ENCODE peak calls at places on chromosomes 5 and 9, in eight cellular contexts. One of them, this sample, is unnamed.

GRCh38 chr9:8292657-8293056 is 493.1 kb upstream of the DMAC1 start:
- DNase-seq in mesothelial cell of epicardium: no peak
- DNase-seq in activated CD8-positive, alpha-beta T cell treated with anti-CD3 and anti-CD28 coated beads for 36 hours: no peak
- DNase-seq in mucosa of descending colon: no peak
- DNase-seq in GM12865: no peak
- DNase-seq in GM13977: no peak
- DNase-seq in AG10803: no peak
- DNase-seq in mammary epithelial cell: no peak
- DNase-seq in this sample: no peak

GRCh38 chr5:130386155-130386554 is 481.9 kb downstream of the CHSY3 start:
- DNase-seq in mesothelial cell of epicardium: no peak
- DNase-seq in activated CD8-positive, alpha-beta T cell treated with anti-CD3 and anti-CD28 coated beads for 36 hours: no peak
- DNase-seq in mucosa of descending colon: no peak
- DNase-seq in GM12865: no peak
- DNase-seq in GM13977: no peak
- DNase-seq in AG10803: no peak
- DNase-seq in mammary epithelial cell: no peak
- DNase-seq in this sample: no peak

GRCh38 chr9:114310471-114311450 is 12.1 kb upstream of the ORM1 start:
- DNase-seq in mesothelial cell of epicardium: peak
- DNase-seq in activated CD8-positive, alpha-beta T cell treated with anti-CD3 and anti-CD28 coated beads for 36 hours: no peak
- DNase-seq in mucosa of descending colon: no peak
- DNase-seq in GM12865: no peak
- DNase-seq in GM13977: no peak
- DNase-seq in AG10803: no peak
- DNase-seq in mammary epithelial cell: no peak
- DNase-seq in this sample: no peak

GRCh38 chr5:39543335-39543734 is 118.6 kb upstream of the DAB2 start:
- DNase-seq in mesothelial cell of epicardium: no peak
- DNase-seq in activated CD8-positive, alpha-beta T cell treated with anti-CD3 and anti-CD28 coated beads for 36 hours: no peak
- DNase-seq in mucosa of descending colon: no peak
- DNase-seq in GM12865: no peak
- DNase-seq in GM13977: no peak
- DNase-seq in AG10803: peak
- DNase-seq in mammary epithelial cell: peak
- DNase-seq in this sample: no peak

GRCh38 chr9:104142799-104143553 is 48.9 kb downstream of the SMC2 start:
- DNase-seq in mesothelial cell of epicardium: no peak
- DNase-seq in activated CD8-positive, alpha-beta T cell treated with anti-CD3 and anti-CD28 coated beads for 36 hours: no peak
- DNase-seq in mucosa of descending colon: no peak
- DNase-seq in GM12865: no peak
- DNase-seq in GM13977: no peak
- DNase-seq in AG10803: no peak
- DNase-seq in mammary epithelial cell: no peak
- DNase-seq in this sample: no peak

GRCh38 chr5:141560141-141560540 is 58.7 kb downstream of the DIAPH1 start:
- DNase-seq in mesothelial cell of epicardium: no peak
- DNase-seq in activated CD8-positive, alpha-beta T cell treated with anti-CD3 and anti-CD28 coated beads for 36 hours: no peak
- DNase-seq in mucosa of descending colon: peak
- DNase-seq in GM12865: no peak
- DNase-seq in GM13977: no peak
- DNase-seq in AG10803: no peak
- DNase-seq in mammary epithelial cell: peak
- DNase-seq in this sample: no peak

GRCh38 chr5:20524956-20525529 is 537.0 kb upstream of the CDH18 start:
- DNase-seq in mesothelial cell of epicardium: no peak
- DNase-seq in activated CD8-positive, alpha-beta T cell treated with anti-CD3 and anti-CD28 coated beads for 36 hours: no peak
- DNase-seq in mucosa of descending colon: no peak
- DNase-seq in GM12865: no peak
- DNase-seq in GM13977: no peak
- DNase-seq in AG10803: no peak
- DNase-seq in mammary epithelial cell: no peak
- DNase-seq in this sample: no peak

GRCh38 chr5:1152156-1152555 is 40.3 kb upstream of the SLC12A7 start:
- DNase-seq in mesothelial cell of epicardium: no peak
- DNase-seq in activated CD8-positive, alpha-beta T cell treated with anti-CD3 and anti-CD28 coated beads for 36 hours: peak
- DNase-seq in mucosa of descending colon: no peak
- DNase-seq in GM12865: no peak
- DNase-seq in GM13977: no peak
- DNase-seq in AG10803: no peak
- DNase-seq in mammary epithelial cell: no peak
- DNase-seq in this sample: no peak

GRCh38 chr9:76107487-76107886 is 217.0 kb downstream of the PCSK5 start:
- DNase-seq in mesothelial cell of epicardium: no peak
- DNase-seq in activated CD8-positive, alpha-beta T cell treated with anti-CD3 and anti-CD28 coated beads for 36 hours: no peak
- DNase-seq in mucosa of descending colon: no peak
- DNase-seq in GM12865: no peak
- DNase-seq in GM13977: no peak
- DNase-seq in AG10803: peak
- DNase-seq in mammary epithelial cell: no peak
- DNase-seq in this sample: no peak

GRCh38 chr9:129310666-129311350 is 132.7 kb upstream of the IER5L start:
- DNase-seq in mesothelial cell of epicardium: no peak
- DNase-seq in activated CD8-positive, alpha-beta T cell treated with anti-CD3 and anti-CD28 coated beads for 36 hours: no peak
- DNase-seq in mucosa of descending colon: no peak
- DNase-seq in GM12865: no peak
- DNase-seq in GM13977: no peak
- DNase-seq in AG10803: peak
- DNase-seq in mammary epithelial cell: no peak
- DNase-seq in this sample: no peak

GRCh38 chr5:163350083-163350482 is 87.3 kb upstream of the CCNG1 start:
- DNase-seq in mesothelial cell of epicardium: no peak
- DNase-seq in activated CD8-positive, alpha-beta T cell treated with anti-CD3 and anti-CD28 coated beads for 36 hours: no peak
- DNase-seq in mucosa of descending colon: no peak
- DNase-seq in GM12865: no peak
- DNase-seq in GM13977: no peak
- DNase-seq in AG10803: peak
- DNase-seq in mammary epithelial cell: no peak
- DNase-seq in this sample: no peak

GRCh38 chr9:88803551-88804288 is 187.5 kb upstream of the S1PR3 start:
- DNase-seq in mesothelial cell of epicardium: peak
- DNase-seq in activated CD8-positive, alpha-beta T cell treated with anti-CD3 and anti-CD28 coated beads for 36 hours: no peak
- DNase-seq in mucosa of descending colon: no peak
- DNase-seq in GM12865: no peak
- DNase-seq in GM13977: no peak
- DNase-seq in AG10803: peak
- DNase-seq in mammary epithelial cell: no peak
- DNase-seq in this sample: no peak

GRCh38 chr9:557601-558201 is 283.8 kb upstream of the DMRT1 start:
- DNase-seq in mesothelial cell of epicardium: no peak
- DNase-seq in activated CD8-positive, alpha-beta T cell treated with anti-CD3 and anti-CD28 coated beads for 36 hours: no peak
- DNase-seq in mucosa of descending colon: no peak
- DNase-seq in GM12865: no peak
- DNase-seq in GM13977: no peak
- DNase-seq in AG10803: no peak
- DNase-seq in mammary epithelial cell: peak
- DNase-seq in this sample: no peak

DNA sequence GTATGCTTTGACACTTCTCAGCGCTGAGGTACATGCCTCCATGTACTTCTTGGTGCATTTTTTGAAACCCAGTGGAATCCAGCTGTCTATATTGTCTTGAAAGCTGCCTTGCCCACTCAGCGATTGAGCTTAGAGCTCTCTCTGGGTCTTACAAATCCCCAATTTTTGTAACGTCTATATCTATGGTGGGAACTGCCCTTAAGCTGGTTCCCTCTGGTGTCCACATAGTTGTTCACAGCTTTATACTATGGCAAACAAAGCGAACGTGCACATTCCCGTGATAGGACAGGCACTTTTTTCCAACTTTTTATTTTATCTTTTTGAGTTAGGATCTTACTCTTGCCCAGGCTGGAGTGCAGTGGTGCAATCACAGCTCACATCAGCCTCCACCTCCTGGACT is 20.9 kb downstream of the CDHR2 start:
- DNase-seq in mesothelial cell of epicardium: no peak
- DNase-seq in activated CD8-positive, alpha-beta T cell treated with anti-CD3 and anti-CD28 coated beads for 36 hours: no peak
- DNase-seq in mucosa of descending colon: no peak
- DNase-seq in GM12865: no peak
- DNase-seq in GM13977: no peak
- DNase-seq in AG10803: peak
- DNase-seq in mammary epithelial cell: no peak
- DNase-seq in this sample: no peak
- TF ChIP-seq CTCF in mesothelial cell of epicardium: no peak
- TF ChIP-seq CTCF in activated CD8-positive, alpha-beta T cell treated with anti-CD3 and anti-CD28 coated beads for 36 hours: no peak
- TF ChIP-seq CTCF in mucosa of descending colon: no peak
- TF ChIP-seq CTCF in GM12865: no peak
- TF ChIP-seq CTCF in GM13977: no peak
- TF ChIP-seq CTCF in AG10803: no peak
- TF ChIP-seq CTCF in mammary epithelial cell: no peak
- TF ChIP-seq CTCF in this sample: no peak

GRCh38 chr5:127571314-127571713 is 53.9 kb downstream of the PRRC1 start:
- DNase-seq in mesothelial cell of epicardium: no peak
- DNase-seq in activated CD8-positive, alpha-beta T cell treated with anti-CD3 and anti-CD28 coated beads for 36 hours: no peak
- DNase-seq in mucosa of descending colon: no peak
- DNase-seq in GM12865: peak
- DNase-seq in GM13977: peak
- DNase-seq in AG10803: no peak
- DNase-seq in mammary epithelial cell: no peak
- DNase-seq in this sample: peak

GRCh38 chr5:127577458-127577857 is 60.0 kb downstream of the PRRC1 start:
- DNase-seq in mesothelial cell of epicardium: no peak
- DNase-seq in activated CD8-positive, alpha-beta T cell treated with anti-CD3 and anti-CD28 coated beads for 36 hours: no peak
- DNase-seq in mucosa of descending colon: no peak
- DNase-seq in GM12865: no peak
- DNase-seq in GM13977: no peak
- DNase-seq in AG10803: no peak
- DNase-seq in mammary epithelial cell: no peak
- DNase-seq in this sample: no peak

GRCh38 chr5:127574852-127575679 is 57.6 kb downstream of the PRRC1 start:
- DNase-seq in mesothelial cell of epicardium: no peak
- DNase-seq in activated CD8-positive, alpha-beta T cell treated with anti-CD3 and anti-CD28 coated beads for 36 hours: no peak
- DNase-seq in mucosa of descending colon: no peak
- DNase-seq in GM12865: no peak
- DNase-seq in GM13977: no peak
- DNase-seq in AG10803: no peak
- DNase-seq in mammary epithelial cell: no peak
- DNase-seq in this sample: no peak

GRCh38 chr5:127571732-127572131 is 54.3 kb downstream of the PRRC1 start:
- DNase-seq in mesothelial cell of epicardium: no peak
- DNase-seq in activated CD8-positive, alpha-beta T cell treated with anti-CD3 and anti-CD28 coated beads for 36 hours: no peak
- DNase-seq in mucosa of descending colon: no peak
- DNase-seq in GM12865: no peak
- DNase-seq in GM13977: no peak
- DNase-seq in AG10803: no peak
- DNase-seq in mammary epithelial cell: no peak
- DNase-seq in this sample: no peak

GRCh38 chr5:127572930-127573329 is 55.5 kb downstream of the PRRC1 start:
- DNase-seq in mesothelial cell of epicardium: no peak
- DNase-seq in activated CD8-positive, alpha-beta T cell treated with anti-CD3 and anti-CD28 coated beads for 36 hours: no peak
- DNase-seq in mucosa of descending colon: no peak
- DNase-seq in GM12865: peak
- DNase-seq in GM13977: no peak
- DNase-seq in AG10803: peak
- DNase-seq in mammary epithelial cell: no peak
- DNase-seq in this sample: no peak
- TF ChIP-seq CTCF in mesothelial cell of epicardium: no peak
- TF ChIP-seq CTCF in activated CD8-positive, alpha-beta T cell treated with anti-CD3 and anti-CD28 coated beads for 36 hours: no peak
- TF ChIP-seq CTCF in mucosa of descending colon: no peak
- TF ChIP-seq CTCF in GM12865: no peak
- TF ChIP-seq CTCF in GM13977: peak
- TF ChIP-seq CTCF in AG10803: no peak
- TF ChIP-seq CTCF in mammary epithelial cell: peak
- TF ChIP-seq CTCF in this sample: no peak

GRCh38 chr5:115553082-115553481 is 8.5 kb upstream of the FEM1C start:
- DNase-seq in mesothelial cell of epicardium: no peak
- DNase-seq in activated CD8-positive, alpha-beta T cell treated with anti-CD3 and anti-CD28 coated beads for 36 hours: no peak
- DNase-seq in mucosa of descending colon: no peak
- DNase-seq in GM12865: no peak
- DNase-seq in GM13977: no peak
- DNase-seq in AG10803: no peak
- DNase-seq in mammary epithelial cell: no peak
- DNase-seq in this sample: no peak

GRCh38 chr5:115545065-115545882 is 699 bp upstream of the FEM1C start:
- DNase-seq in mesothelial cell of epicardium: no peak
- DNase-seq in activated CD8-positive, alpha-beta T cell treated with anti-CD3 and anti-CD28 coated beads for 36 hours: no peak
- DNase-seq in mucosa of descending colon: no peak
- DNase-seq in GM12865: no peak
- DNase-seq in GM13977: no peak
- DNase-seq in AG10803: no peak
- DNase-seq in mammary epithelial cell: no peak
- DNase-seq in this sample: no peak

GRCh38 chr5:115548683-115549082 is 4.1 kb upstream of the FEM1C start:
- DNase-seq in mesothelial cell of epicardium: no peak
- DNase-seq in activated CD8-positive, alpha-beta T cell treated with anti-CD3 and anti-CD28 coated beads for 36 hours: no peak
- DNase-seq in mucosa of descending colon: no peak
- DNase-seq in GM12865: no peak
- DNase-seq in GM13977: no peak
- DNase-seq in AG10803: no peak
- DNase-seq in mammary epithelial cell: no peak
- DNase-seq in this sample: no peak

GRCh38 chr5:115551415-115551814 is 6.8 kb upstream of the FEM1C start:
- DNase-seq in mesothelial cell of epicardium: no peak
- DNase-seq in activated CD8-positive, alpha-beta T cell treated with anti-CD3 and anti-CD28 coated beads for 36 hours: no peak
- DNase-seq in mucosa of descending colon: peak
- DNase-seq in GM12865: peak
- DNase-seq in GM13977: no peak
- DNase-seq in AG10803: peak
- DNase-seq in mammary epithelial cell: peak
- DNase-seq in this sample: no peak

GRCh38 chr5:115549154-115549553 is 4.6 kb upstream of the FEM1C start:
- DNase-seq in mesothelial cell of epicardium: no peak
- DNase-seq in activated CD8-positive, alpha-beta T cell treated with anti-CD3 and anti-CD28 coated beads for 36 hours: peak
- DNase-seq in mucosa of descending colon: no peak
- DNase-seq in GM12865: peak
- DNase-seq in GM13977: peak
- DNase-seq in AG10803: no peak
- DNase-seq in mammary epithelial cell: no peak
- DNase-seq in this sample: peak
- TF ChIP-seq CTCF in mesothelial cell of epicardium: no peak
- TF ChIP-seq CTCF in activated CD8-positive, alpha-beta T cell treated with anti-CD3 and anti-CD28 coated beads for 36 hours: no peak
- TF ChIP-seq CTCF in mucosa of descending colon: no peak
- TF ChIP-seq CTCF in GM12865: peak
- TF ChIP-seq CTCF in GM13977: peak
- TF ChIP-seq CTCF in AG10803: no peak
- TF ChIP-seq CTCF in mammary epithelial cell: peak
- TF ChIP-seq CTCF in this sample: peak

GRCh38 chr5:16492398-16493175 is 27.0 kb upstream of the ZNF622 start:
- DNase-seq in mesothelial cell of epicardium: no peak
- DNase-seq in activated CD8-positive, alpha-beta T cell treated with anti-CD3 and anti-CD28 coated beads for 36 hours: peak
- DNase-seq in mucosa of descending colon: peak
- DNase-seq in GM12865: no peak
- DNase-seq in GM13977: no peak
- DNase-seq in AG10803: peak
- DNase-seq in mammary epithelial cell: peak
- DNase-seq in this sample: no peak

GRCh38 chr5:16490911-16491310 is 25.3 kb upstream of the ZNF622 start:
- DNase-seq in mesothelial cell of epicardium: no peak
- DNase-seq in activated CD8-positive, alpha-beta T cell treated with anti-CD3 and anti-CD28 coated beads for 36 hours: no peak
- DNase-seq in mucosa of descending colon: no peak
- DNase-seq in GM12865: no peak
- DNase-seq in GM13977: no peak
- DNase-seq in AG10803: no peak
- DNase-seq in mammary epithelial cell: no peak
- DNase-seq in this sample: no peak

GRCh38 chr5:16487448-16487847 is 21.8 kb upstream of the ZNF622 start:
- DNase-seq in mesothelial cell of epicardium: no peak
- DNase-seq in activated CD8-positive, alpha-beta T cell treated with anti-CD3 and anti-CD28 coated beads for 36 hours: no peak
- DNase-seq in mucosa of descending colon: peak
- DNase-seq in GM12865: no peak
- DNase-seq in GM13977: no peak
- DNase-seq in AG10803: no peak
- DNase-seq in mammary epithelial cell: no peak
- DNase-seq in this sample: no peak

GRCh38 chr5:16486679-16487078 is 21.1 kb upstream of the ZNF622 start:
- DNase-seq in mesothelial cell of epicardium: no peak
- DNase-seq in activated CD8-positive, alpha-beta T cell treated with anti-CD3 and anti-CD28 coated beads for 36 hours: no peak
- DNase-seq in mucosa of descending colon: peak
- DNase-seq in GM12865: no peak
- DNase-seq in GM13977: no peak
- DNase-seq in AG10803: no peak
- DNase-seq in mammary epithelial cell: no peak
- DNase-seq in this sample: no peak

GRCh38 chr5:16489322-16489791 is 23.8 kb upstream of the ZNF622 start:
- DNase-seq in mesothelial cell of epicardium: no peak
- DNase-seq in activated CD8-positive, alpha-beta T cell treated with anti-CD3 and anti-CD28 coated beads for 36 hours: no peak
- DNase-seq in mucosa of descending colon: peak
- DNase-seq in GM12865: peak
- DNase-seq in GM13977: peak
- DNase-seq in AG10803: peak
- DNase-seq in mammary epithelial cell: peak
- DNase-seq in this sample: no peak
- TF ChIP-seq CTCF in mesothelial cell of epicardium: peak
- TF ChIP-seq CTCF in activated CD8-positive, alpha-beta T cell treated with anti-CD3 and anti-CD28 coated beads for 36 hours: peak
- TF ChIP-seq CTCF in mucosa of descending colon: no peak
- TF ChIP-seq CTCF in GM12865: peak
- TF ChIP-seq CTCF in GM13977: peak
- TF ChIP-seq CTCF in AG10803: peak
- TF ChIP-seq CTCF in mammary epithelial cell: peak
- TF ChIP-seq CTCF in this sample: peak